ENCODE peak calls at places on chromosomes 12 and 14, in eight cellular contexts. Q, Y, G, J, P, D, X and C are unnamed samples.

GRCh38 chr12:65878540-65878939 is 54.3 kb downstream of the HMGA2 start:
- DNase-seq in Q (no peak), Y (peak), G (no peak), J (no peak), P (no peak), D (peak), X (no peak), C (no peak)

GRCh38 chr12:31929140-31929526 is 30.1 kb upstream of the RESF1 start:
- DNase-seq in Q (no peak), Y (no peak), G (no peak), J (no peak), P (no peak), D (no peak), X (no peak), C (no peak)

GRCh38 chr12:102095677-102096263 is 24.1 kb downstream of the NUP37 start:
- DNase-seq in Q (no peak), Y (no peak), G (peak), J (no peak), P (peak), D (peak), X (no peak), C (peak)

GRCh38 chr14:65555358-65555757 is 142.8 kb downstream of the FUT8 start:
- DNase-seq in Q (no peak), Y (no peak), G (no peak), J (no peak), P (peak), D (no peak), X (no peak), C (no peak)

GRCh38 chr12:49953961-49954835 is 3.7 kb downstream of the AQP2 start:
- DNase-seq in Q (no peak), Y (peak), G (no peak), J (no peak), P (no peak), D (no peak), X (no peak), C (no peak)

GRCh38 chr14:91225025-91225424 is 19.5 kb downstream of the GPR68 start:
- DNase-seq in Q (no peak), Y (no peak), G (no peak), J (no peak), P (no peak), D (peak), X (no peak), C (no peak)

GRCh38 chr14:104147346-104148125 is 9.1 kb downstream of the KIF26A start:
- DNase-seq in Q (no peak), Y (peak), G (no peak), J (no peak), P (no peak), D (no peak), X (no peak), C (no peak)

GRCh38 chr14:89236846-89237245 is 180.2 kb downstream of the FOXN3 start:
- DNase-seq in Q (no peak), Y (no peak), G (no peak), J (no peak), P (no peak), D (no peak), X (no peak), C (no peak)

GRCh38 chr14:99603471-99603933 is 505 bp downstream of the CCDC85C start:
- DNase-seq in Q (no peak), Y (peak), G (peak), J (peak), P (peak), D (peak), X (no peak), C (no peak)

GRCh38 chr14:87522575-87522974 is 470.4 kb downstream of the GALC start:
- DNase-seq in Q (no peak), Y (peak), G (no peak), J (no peak), P (peak), D (no peak), X (no peak), C (no peak)

GRCh38 chr14:99809376-99809775 is 16.2 kb downstream of the EML1 start:
- DNase-seq in Q (peak), Y (no peak), G (peak), J (peak), P (no peak), D (peak), X (peak), C (peak)

DNA sequence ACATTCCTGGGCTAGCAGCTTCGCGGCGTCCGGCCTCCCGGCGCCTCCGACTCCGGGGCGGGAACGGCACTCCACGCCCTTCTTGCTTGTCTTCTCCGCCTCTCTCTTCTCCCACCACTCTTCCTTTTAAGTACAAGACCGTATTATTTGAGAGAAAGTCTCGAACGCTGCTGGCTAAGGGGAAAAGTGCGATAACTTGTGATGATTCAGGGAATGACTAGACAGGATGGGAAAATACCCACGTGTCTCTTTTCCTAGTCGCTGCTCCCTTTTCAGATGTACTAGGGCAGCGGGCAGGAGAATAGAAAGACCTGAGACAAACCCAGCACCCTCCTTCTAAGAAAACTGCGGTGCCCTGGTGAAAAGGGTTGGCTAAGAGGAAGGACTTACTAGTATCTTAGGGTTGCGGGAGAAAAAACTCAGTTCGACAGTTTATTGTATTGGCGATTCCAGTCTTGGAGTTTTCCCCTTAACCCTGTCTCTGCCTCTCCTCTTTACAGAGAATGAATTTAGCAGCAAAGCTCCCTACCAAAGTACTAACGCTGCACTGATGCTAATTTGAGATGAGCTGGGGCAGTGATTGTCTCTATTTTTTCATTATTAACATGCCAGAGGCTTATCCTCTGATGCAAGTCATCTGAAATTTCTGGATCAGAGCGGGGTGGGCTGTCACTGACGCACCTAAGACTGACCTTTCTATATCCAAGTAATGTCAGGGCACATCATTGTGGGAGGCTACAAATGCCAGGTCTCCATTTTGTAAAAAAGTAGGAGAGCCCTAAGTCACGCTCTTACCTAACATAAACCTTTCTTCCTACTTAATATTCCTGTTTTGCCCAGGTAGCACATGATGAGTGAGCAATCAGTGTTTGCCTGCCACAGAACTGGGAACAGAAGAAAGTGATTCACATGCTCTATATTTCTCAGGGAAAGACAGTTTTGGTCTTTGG is 810 bp upstream of the PAWR start:
- DNase-seq in Q (peak), Y (peak), G (peak), J (peak), P (no peak), D (peak), X (peak), C (peak)
- H3K4me3 ChIP-seq in Q (peak), Y (peak), G (peak), J (peak), P (peak), D (peak), X (peak), C (peak)

DNA sequence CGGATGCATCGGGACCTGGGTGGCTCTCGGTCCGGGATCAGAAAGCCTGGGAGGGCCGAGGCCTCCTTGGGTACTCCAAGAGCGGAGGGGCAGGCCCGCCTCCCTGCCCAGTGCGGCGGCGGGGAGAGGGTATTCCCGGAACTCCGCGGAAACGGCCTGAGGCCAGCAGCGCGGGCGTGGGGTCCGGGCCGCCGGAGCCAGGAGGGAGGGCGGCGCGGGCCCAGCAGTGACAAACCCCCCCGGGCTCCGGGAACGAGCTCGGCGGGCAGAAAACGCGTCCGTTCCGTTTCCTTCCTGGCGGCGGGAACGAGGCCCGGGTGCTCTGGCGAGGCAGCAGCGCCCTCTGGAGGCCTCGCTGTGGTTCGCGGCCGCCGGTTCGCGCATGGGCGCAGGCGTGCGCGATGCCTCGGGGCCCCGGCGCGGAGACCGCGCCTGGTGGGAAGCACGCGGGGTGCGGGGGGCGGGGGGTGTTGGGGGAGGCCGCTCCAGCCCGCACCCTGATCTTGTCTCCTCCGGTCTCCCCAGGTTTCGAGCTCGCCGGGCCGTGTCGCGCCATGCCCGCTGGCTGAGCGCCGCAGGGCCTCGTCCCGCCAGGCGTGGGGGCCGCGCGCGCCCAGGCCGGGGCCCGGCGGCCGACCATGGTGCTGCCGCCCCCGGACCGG is 1.9 kb downstream of the TMEM121 start:
- DNase-seq in Q (peak), Y (peak), G (peak), J (peak), P (peak), D (peak), X (peak), C (peak)
- H3K4me3 ChIP-seq in Q (peak), Y (no peak), G (peak), J (peak), P (peak), D (peak), X (peak), C (peak)

GRCh38 chr14:22432348-22432976 is 156.6 kb downstream of the DAD1 start:
- DNase-seq in Q (peak), Y (peak), G (peak), J (peak), P (peak), D (peak), X (peak), C (peak)
- H3K4me3 ChIP-seq in Q (no peak), Y (no peak), G (no peak), J (no peak), P (peak), D (no peak), X (no peak), C (no peak)

DNA sequence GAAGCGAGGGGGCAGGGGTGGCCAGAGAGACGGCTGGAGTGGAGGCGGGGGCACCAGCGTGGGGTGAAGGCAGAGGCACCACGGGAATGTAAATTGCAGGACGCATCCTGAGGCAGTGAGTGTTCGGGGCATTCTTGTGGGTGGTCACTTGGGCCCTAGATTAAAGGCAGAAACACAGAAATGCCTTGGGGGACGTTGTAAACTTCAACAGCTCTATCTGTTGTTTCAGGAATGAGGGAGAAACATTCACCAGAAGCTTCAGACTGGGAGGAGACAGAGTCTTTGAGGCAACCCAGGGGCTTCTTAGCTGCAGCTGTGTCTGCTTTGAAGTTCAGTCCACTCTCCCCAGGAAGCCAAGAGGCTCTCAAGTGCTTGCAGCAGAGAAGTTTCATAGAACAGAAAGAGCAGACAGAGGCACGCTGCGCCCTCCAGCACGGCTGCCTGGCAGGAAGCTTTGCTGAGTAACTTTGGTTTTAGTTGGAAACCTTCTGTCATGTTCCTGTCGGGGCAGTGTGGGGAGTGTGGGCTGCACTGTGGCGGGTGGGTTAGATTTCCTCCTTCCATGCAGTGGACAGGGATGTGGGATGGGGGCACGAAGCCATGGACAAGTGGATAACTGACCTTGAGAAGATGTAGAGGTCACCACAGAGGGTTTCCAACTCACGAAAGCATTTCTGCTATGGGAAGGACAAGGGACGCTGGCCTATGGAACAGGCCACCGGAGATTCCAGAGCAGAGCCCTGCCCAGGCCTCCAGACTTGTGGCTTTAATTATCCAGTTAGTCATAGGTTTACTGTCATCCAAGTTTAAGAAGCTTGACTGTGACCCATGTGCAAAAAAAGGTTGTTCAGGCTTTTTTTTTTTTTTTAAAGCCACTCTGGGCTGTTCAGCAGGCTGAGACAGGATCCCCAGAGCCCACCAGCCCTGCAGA is 107.6 kb downstream of the ARF6 start:
- DNase-seq in Q (peak), Y (peak), G (peak), J (peak), P (peak), D (peak), X (no peak), C (no peak)
- H3K4me3 ChIP-seq in Q (peak), Y (peak), G (no peak), J (no peak), P (peak), D (peak), X (peak), C (peak)

GRCh38 chr12:6535697-6535946 is 1.3 kb downstream of the GAPDH start:
- DNase-seq in Q (no peak), Y (no peak), G (no peak), J (no peak), P (no peak), D (no peak), X (no peak), C (no peak)

GRCh38 chr12:6534158-6534913 is at the start of gene GAPDH:
- DNase-seq in Q (peak), Y (peak), G (peak), J (peak), P (peak), D (peak), X (peak), C (peak)

GRCh38 chr12:6536894-6537579 is 2.7 kb downstream of the GAPDH start:
- DNase-seq in Q (no peak), Y (peak), G (no peak), J (no peak), P (peak), D (no peak), X (no peak), C (no peak)

GRCh38 chr12:6534914-6535696 is 788 bp downstream of the GAPDH start:
- DNase-seq in Q (no peak), Y (peak), G (peak), J (peak), P (peak), D (peak), X (no peak), C (no peak)

DNA sequence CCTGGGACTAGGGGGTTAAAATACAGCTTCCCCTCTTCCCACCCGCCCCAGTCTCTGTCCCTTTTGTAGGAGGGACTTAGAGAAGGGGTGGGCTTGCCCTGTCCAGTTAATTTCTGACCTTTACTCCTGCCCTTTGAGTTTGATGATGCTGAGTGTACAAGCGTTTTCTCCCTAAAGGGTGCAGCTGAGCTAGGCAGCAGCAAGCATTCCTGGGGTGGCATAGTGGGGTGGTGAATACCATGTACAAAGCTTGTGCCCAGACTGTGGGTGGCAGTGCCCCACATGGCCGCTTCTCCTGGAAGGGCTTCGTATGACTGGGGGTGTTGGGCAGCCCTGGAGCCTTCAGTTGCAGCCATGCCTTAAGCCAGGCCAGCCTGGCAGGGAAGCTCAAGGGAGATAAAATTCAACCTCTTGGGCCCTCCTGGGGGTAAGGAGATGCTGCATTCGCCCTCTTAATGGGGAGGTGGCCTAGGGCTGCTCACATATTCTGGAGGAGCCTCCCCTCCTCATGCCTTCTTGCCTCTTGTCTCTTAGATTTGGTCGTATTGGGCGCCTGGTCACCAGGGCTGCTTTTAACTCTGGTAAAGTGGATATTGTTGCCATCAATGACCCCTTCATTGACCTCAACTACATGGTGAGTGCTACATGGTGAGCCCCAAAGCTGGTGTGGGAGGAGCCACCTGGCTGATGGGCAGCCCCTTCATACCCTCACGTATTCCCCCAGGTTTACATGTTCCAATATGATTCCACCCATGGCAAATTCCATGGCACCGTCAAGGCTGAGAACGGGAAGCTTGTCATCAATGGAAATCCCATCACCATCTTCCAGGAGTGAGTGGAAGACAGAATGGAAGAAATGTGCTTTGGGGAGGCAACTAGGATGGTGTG is 1.9 kb downstream of the GAPDH start:
- DNase-seq in Q (no peak), Y (no peak), G (no peak), J (no peak), P (peak), D (no peak), X (no peak), C (no peak)
- H3K4me3 ChIP-seq in Q (peak), Y (peak), G (peak), J (peak), P (peak), D (peak), X (peak), C (peak)

GRCh38 chr12:54984602-54985376 is at the start of gene TESPA1:
- DNase-seq in Q (no peak), Y (no peak), G (no peak), J (peak), P (peak), D (no peak), X (no peak), C (no peak)
- H3K4me3 ChIP-seq in Q (no peak), Y (no peak), G (no peak), J (peak), P (peak), D (no peak), X (no peak), C (no peak)

DNA sequence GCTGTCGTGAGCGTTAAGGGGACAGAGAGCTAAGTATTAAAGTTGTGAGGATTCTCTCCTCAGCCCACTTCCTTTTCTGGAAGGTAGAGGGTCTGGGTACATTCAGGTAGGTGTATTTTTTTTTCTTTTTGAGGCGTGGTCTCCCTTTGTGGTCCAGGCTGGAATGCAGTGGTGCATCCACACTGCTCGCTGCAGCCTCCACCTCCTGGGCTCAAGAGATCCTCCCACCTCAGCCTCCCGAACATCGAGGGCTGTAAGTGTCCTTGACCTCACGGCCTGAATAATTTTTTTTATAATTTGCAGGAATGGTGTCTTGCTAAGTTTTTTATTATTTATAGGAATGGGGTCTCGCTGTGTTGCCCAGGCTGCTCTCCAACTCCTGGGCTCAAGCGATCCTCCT is 1.4 kb downstream of the PUS1 start:
- DNase-seq in Q (no peak), Y (no peak), G (no peak), J (no peak), P (no peak), D (no peak), X (no peak), C (no peak)
- H3K4me3 ChIP-seq in Q (peak), Y (peak), G (peak), J (peak), P (peak), D (peak), X (peak), C (peak)

DNA sequence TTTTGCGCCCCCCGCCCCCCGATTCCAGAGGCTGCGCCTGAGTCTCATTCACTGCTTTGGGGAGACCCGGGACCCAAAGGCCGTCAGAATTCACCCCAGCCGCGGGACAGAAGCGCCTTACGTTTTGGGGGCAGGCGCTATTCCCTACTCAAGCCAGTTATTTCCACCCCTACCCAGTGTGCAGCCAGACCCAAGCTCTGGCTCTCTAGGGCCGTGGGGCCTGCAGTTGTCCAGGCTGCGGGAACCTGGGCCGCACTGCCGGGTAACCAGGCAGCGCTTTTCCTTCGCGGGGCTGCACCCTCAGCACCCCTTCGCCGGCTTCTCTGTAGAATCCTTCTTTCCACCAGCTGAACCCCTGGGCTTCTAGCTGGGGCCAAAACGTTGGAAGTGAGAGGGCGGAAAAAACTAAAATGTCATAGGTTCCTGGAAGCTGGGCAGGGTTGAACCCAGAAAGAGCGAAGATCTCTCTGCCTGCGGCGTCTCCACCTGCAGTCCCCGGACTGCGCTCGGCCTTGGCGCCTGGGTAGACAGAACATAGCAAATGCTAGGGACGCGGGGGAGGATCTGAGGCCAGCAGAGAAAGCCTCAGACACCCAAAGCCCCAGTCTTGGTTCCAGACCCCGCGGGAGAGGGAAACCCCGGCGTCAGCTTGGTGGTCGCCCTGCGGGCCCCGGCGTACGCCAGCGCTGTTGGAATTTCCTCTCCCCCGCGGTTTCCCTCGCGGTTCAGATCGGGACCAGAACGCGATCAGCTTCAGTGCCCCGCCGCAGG is 18.4 kb downstream of the TBX3 start:
- DNase-seq in Q (no peak), Y (peak), G (peak), J (no peak), P (no peak), D (no peak), X (no peak), C (no peak)
- H3K4me3 ChIP-seq in Q (no peak), Y (peak), G (peak), J (peak), P (no peak), D (no peak), X (no peak), C (no peak)